ENCODE peak calls at places on chromosomes 13 and 19, in eight cellular contexts. F, A, C, L, G, E, I and S are unnamed samples.

GRCh38 chr19:51323481-51323891 is 12.0 kb downstream of the IGLON5 start:
- DNase-seq in F (no peak), A (no peak), C (no peak), L (no peak), G (no peak), E (no peak), I (no peak), S (no peak)

GRCh38 chr19:4354282-4354681 is 10.9 kb downstream of the MPND start:
- DNase-seq in F (no peak), A (no peak), C (no peak), L (no peak), G (no peak), E (no peak), I (no peak), S (no peak)

GRCh38 chr13:110238795-110239194 is 68.2 kb downstream of the COL4A1 start:
- DNase-seq in F (no peak), A (no peak), C (no peak), L (no peak), G (no peak), E (no peak), I (no peak), S (no peak)

GRCh38 chr19:42412223-42412622 is 15.0 kb downstream of the LIPE start:
- DNase-seq in F (no peak), A (no peak), C (peak), L (no peak), G (no peak), E (peak), I (peak), S (no peak)

GRCh38 chr13:50969691-50970090 is 60.1 kb downstream of the RNASEH2B start:
- DNase-seq in F (no peak), A (no peak), C (no peak), L (peak), G (no peak), E (peak), I (peak), S (no peak)

GRCh38 chr19:49475995-49476880 is 2.2 kb downstream of the FLT3LG start:
- DNase-seq in F (no peak), A (no peak), C (no peak), L (peak), G (peak), E (peak), I (peak), S (peak)

GRCh38 chr13:32150794-32151193 is 119.2 kb downstream of the FRY start:
- DNase-seq in F (no peak), A (no peak), C (no peak), L (no peak), G (no peak), E (no peak), I (no peak), S (no peak)

GRCh38 chr19:47490847-47491246 is 6.8 kb upstream of the KPTN start:
- DNase-seq in F (no peak), A (no peak), C (no peak), L (no peak), G (no peak), E (no peak), I (no peak), S (no peak)

GRCh38 chr13:101452519-101453485 is at the start of gene ITGBL1:
- DNase-seq in F (no peak), A (no peak), C (no peak), L (peak), G (no peak), E (no peak), I (no peak), S (no peak)

GRCh38 chr19:31294189-31294588 is 55.0 kb downstream of the TSHZ3 start:
- DNase-seq in F (no peak), A (no peak), C (no peak), L (no peak), G (no peak), E (no peak), I (no peak), S (no peak)

GRCh38 chr13:113980489-113981064 is 6.7 kb upstream of the C13orf46 start:
- DNase-seq in F (no peak), A (no peak), C (peak), L (no peak), G (no peak), E (no peak), I (no peak), S (no peak)

GRCh38 chr13:51380269-51380668 is 40.8 kb downstream of the SERPINE3 start:
- DNase-seq in F (no peak), A (no peak), C (no peak), L (peak), G (no peak), E (no peak), I (no peak), S (no peak)